ENCODE peak calls at places on chromosomes 2 and 18, in nine cellular contexts. T is right atrium auricular region, K is uterus, Z is ovary, G is thoracic aorta, L is AG04450, A is stomach, W is colonic mucosa, O is PC-9. P is an unnamed sample.

GRCh38 chr18:65934874-65935273 is 184.1 kb downstream of the CDH7 start:
- DNase-seq in T (no peak), O (no peak), L (no peak), K (no peak), A (no peak), G (no peak), W (no peak), Z (no peak), P (no peak)

GRCh38 chr2:19255481-19255880 is 102.9 kb downstream of the OSR1 start:
- DNase-seq in G (no peak), L (no peak), Z (no peak), W (no peak), T (no peak), K (no peak), O (peak; percentile 16), A (no peak), P (no peak)

GRCh38 chr18:22167471-22168151 is 1.8 kb upstream of the GATA6 start:
- DNase-seq in K (peak; percentile 48), T (no peak), A (no peak), Z (peak; percentile 69), O (no peak), G (no peak), W (peak; percentile 54), L (no peak), P (no peak)

GRCh38 chr2:222311321-222311977 is 12.7 kb upstream of the PAX3 start:
- DNase-seq in W (no peak), K (no peak), T (no peak), A (no peak), G (no peak), O (no peak), L (no peak), Z (no peak), P (no peak)

GRCh38 chr2:168049609-168050008 is 197.8 kb downstream of the STK39 start:
- DNase-seq in A (no peak), K (no peak), Z (no peak), G (no peak), O (no peak), T (no peak), L (no peak), W (no peak), P (no peak)

GRCh38 chr2:19800796-19801195 is 101.0 kb downstream of the TTC32 start:
- DNase-seq in L (no peak), G (no peak), A (no peak), O (no peak), K (no peak), Z (no peak), W (no peak), T (no peak), P (no peak)

GRCh38 chr2:235713244-235713643 is 219.4 kb downstream of the AGAP1 start:
- DNase-seq in W (no peak), L (no peak), O (no peak), A (no peak), Z (no peak), K (no peak), G (no peak), T (no peak), P (no peak)

GRCh38 chr2:80244905-80245584 is 59.5 kb downstream of the LRRTM1 start:
- DNase-seq in T (no peak), L (no peak), W (no peak), Z (no peak), O (no peak), G (no peak), A (no peak), K (no peak), P (no peak)

GRCh38 chr2:50514881-50515280 is 517.1 kb downstream of the NRXN1 start:
- DNase-seq in W (no peak), L (no peak), G (no peak), A (no peak), Z (no peak), O (no peak), K (no peak), T (no peak), P (no peak)

GRCh38 chr2:108492364-108492763 is 41.9 kb upstream of the LIMS1 start:
- DNase-seq in L (peak; percentile 70), Z (no peak), W (no peak), G (no peak), A (no peak), K (no peak), T (no peak), O (no peak), P (no peak)

GRCh38 chr2:162473-163135 is 101.2 kb downstream of the SH3YL1 start:
- DNase-seq in O (no peak), L (no peak), G (no peak), K (peak; percentile 62), W (peak; percentile 56), A (no peak), Z (no peak), T (no peak), P (no peak)

GRCh38 chr2:144510206-144510991 is 9.5 kb downstream of the ZEB2 start:
- DNase-seq in A (no peak), O (peak; percentile 12), Z (no peak), L (peak; percentile 49), T (no peak), K (no peak), G (no peak), W (no peak), P (no peak)

DNA sequence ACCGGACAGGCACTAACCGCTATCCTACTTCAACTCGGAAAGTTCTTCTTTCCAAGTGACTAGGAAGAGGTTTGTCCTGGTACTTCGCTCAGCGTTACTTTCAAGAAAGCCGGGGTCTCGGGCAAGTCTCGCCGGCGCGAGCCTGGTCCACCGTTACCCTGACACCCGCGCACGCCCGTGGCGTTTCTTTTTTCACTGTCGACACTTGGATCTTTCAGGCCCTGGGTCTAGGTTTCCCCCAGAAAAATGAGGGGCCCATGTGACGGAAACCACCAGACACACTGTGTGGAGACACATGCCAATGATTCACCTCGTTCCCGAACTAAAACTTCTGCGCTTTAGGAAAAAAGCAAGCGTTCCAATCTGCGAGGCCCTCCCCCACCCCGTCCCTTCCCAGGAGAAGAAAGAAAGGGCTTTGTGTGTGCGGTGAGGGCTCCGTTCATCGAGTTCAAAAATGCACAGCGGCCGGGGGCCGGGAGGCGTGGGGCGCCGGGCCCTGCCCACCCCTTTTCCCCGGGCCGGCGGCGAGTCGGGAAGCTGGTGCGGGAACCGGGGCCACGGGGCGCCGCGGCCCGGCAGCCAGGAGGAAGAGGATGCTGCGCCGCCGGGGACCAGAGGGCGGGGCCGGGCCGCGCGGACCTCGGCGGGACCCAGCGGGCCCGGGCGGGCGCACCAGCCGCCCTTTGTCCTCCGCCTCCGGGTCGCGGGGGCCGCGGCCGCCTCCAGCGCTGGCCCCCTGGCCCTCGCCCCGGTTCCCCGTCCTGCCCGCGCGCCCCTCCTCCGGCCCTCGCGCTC is 2.6 kb downstream of the ZNF521 start:
- DNase-seq in Z (peak; percentile 72), A (no peak), O (no peak), K (peak; percentile 46), G (no peak), L (peak; percentile 6), T (no peak), W (no peak), P (peak; percentile 45)
- H3K4me3 ChIP-seq in Z (peak overlapping the region; percentile 78), A (peak overlapping the region; percentile 58), O (no peak overlapping the region), K (peak overlapping the region; percentile 55), G (peak overlapping the region; percentile 92), L (peak overlapping the region; percentile 87), T (peak overlapping the region; percentile 76), W (peak overlapping the region; percentile 56), P (peak overlapping the region; percentile 78)

DNA sequence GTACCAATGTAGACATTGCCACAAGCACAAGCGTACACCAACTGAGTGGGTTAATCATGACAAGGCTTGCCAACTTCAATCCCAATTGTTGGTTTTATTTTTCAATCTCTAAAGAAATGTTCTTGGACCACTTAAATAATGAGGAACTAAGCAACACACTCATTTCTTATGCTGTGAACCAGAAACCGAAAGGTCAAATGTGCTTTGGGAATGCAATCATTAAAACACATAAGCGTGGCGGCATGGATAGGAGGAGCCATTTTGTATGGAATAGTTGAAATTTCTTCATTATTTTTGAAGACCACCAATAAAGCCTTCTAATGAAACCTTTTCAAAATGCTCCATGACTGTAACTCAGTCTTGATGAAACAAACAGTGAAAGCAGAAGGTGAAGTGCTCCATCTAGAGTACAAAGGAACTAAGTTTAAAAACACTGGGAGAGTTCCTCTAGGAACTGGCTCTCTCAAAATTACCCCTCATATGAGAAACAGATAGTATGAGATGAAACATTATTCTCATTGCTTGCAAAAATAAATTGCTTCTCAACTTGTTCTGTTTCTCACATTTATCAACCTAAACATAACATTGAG is 113.2 kb upstream of the CHST9 start:
- DNase-seq in T (no peak), A (no peak), G (no peak), K (no peak), L (no peak), Z (no peak), W (no peak), O (no peak), P (no peak)
- TF ChIP-seq CTCF in T (no peak), A (no peak), G (no peak), K (no peak), L (no peak), Z (no peak), W (no peak), O (peak; percentile 26), P (no peak)

DNA sequence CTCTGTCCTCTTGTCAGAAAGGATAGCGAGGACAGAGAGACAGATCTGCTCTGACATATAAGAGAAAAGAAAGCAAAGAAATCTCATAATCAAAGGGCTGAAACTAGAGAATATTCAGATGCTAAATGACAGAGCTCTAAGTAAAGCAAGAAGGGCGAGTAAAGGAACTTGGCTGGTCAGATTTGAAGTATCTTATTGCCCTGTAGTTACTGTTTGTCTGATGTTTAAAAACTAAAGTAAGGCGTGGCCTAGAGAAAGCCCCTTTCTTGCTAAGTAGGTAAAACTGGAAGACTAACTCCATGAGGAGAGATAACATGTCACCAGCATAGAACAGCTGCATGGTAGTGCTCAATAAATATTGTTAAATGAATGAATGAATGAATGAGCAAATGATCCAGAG is 70.0 kb downstream of the CRACDL start:
- DNase-seq in K (no peak), G (no peak), O (no peak), W (no peak), L (no peak), Z (no peak), T (no peak), A (no peak), P (no peak)
- H3K27ac ChIP-seq in K (no peak overlapping the region), G (peak overlapping the region; percentile 68), O (peak overlapping the region; percentile 95), W (no peak overlapping the region), L (no peak overlapping the region), Z (no peak overlapping the region), T (no peak overlapping the region), A (no peak overlapping the region), P (no peak overlapping the region)

GRCh38 chr2:8456149-8457091 is 225.4 kb upstream of the ID2 start:
- DNase-seq in G (no peak), K (no peak), Z (no peak), L (no peak), O (no peak), T (no peak), A (peak; percentile 31), W (no peak), P (no peak)

GRCh38 chr2:8454797-8455196 is 227.1 kb upstream of the ID2 start:
- DNase-seq in T (no peak), Z (no peak), O (no peak), W (no peak), K (no peak), G (no peak), A (no peak), L (no peak), P (no peak)

GRCh38 chr2:8457092-8457481 is 224.8 kb upstream of the ID2 start:
- DNase-seq in G (no peak), K (no peak), L (no peak), A (peak; percentile 39), W (peak; percentile 80), O (no peak), Z (no peak), T (peak; percentile 26), P (peak; percentile 58)

GRCh38 chr2:8453904-8454302 is 228.0 kb upstream of the ID2 start:
- DNase-seq in W (no peak), A (no peak), L (no peak), O (no peak), Z (no peak), G (no peak), K (no peak), T (peak; percentile 78), P (no peak)

GRCh38 chr2:8455236-8456148 is 226.4 kb upstream of the ID2 start:
- DNase-seq in L (no peak), G (no peak), A (no peak), O (no peak), W (no peak), Z (no peak), K (no peak), T (peak; percentile 87), P (no peak)
- H3K4me3 ChIP-seq in L (no peak overlapping the region), G (peak overlapping the region; percentile 7), A (no peak overlapping the region), O (no peak overlapping the region), W (no peak overlapping the region), Z (no peak overlapping the region), K (no peak overlapping the region), T (no peak overlapping the region), P (peak overlapping the region; percentile 35)